ENCODE peak calls at places on chromosomes 7 and 10, in seven cellular contexts. T is H1, K is stomach, J is transverse colon, X is suprapubic skin, Y is SK-N-SH, V is HepG2. W is an unnamed sample.

GRCh38 chr7:26681819-26682418 is 182.5 kb downstream of the SKAP2 start:
- DNase-seq in T (no peak), V (no peak), X (no peak), Y (peak), K (no peak), J (no peak), W (no peak)

GRCh38 chr10:21166557-21167287 is 269.6 kb upstream of the NEBL start:
- DNase-seq in Y (no peak), T (no peak), J (peak), V (no peak), K (peak), X (no peak), W (no peak)

GRCh38 chr10:806451-807162 is 117.1 kb upstream of the DIP2C start:
- DNase-seq in X (no peak), T (no peak), Y (no peak), K (no peak), V (no peak), J (no peak), W (no peak)

GRCh38 chr10:49833162-49833561 is 71.0 kb upstream of the OGDHL start:
- DNase-seq in Y (no peak), V (no peak), X (no peak), J (no peak), K (no peak), T (no peak), W (no peak)

GRCh38 chr7:23474098-23474828 is 4.0 kb upstream of the IGF2BP3 start:
- DNase-seq in J (peak), X (no peak), Y (peak), V (peak), K (peak), T (peak), W (peak)

GRCh38 chr7:41624818-41625217 is 78.1 kb downstream of the INHBA start:
- DNase-seq in J (no peak), T (no peak), V (no peak), X (no peak), Y (no peak), K (no peak), W (no peak)

GRCh38 chr7:141359740-141360413 is 191.3 kb upstream of the AGK start:
- DNase-seq in T (no peak), J (no peak), Y (no peak), X (no peak), K (no peak), V (no peak), W (no peak)

GRCh38 chr10:100988166-100988565 is 823 bp downstream of the TWNK start:
- DNase-seq in X (no peak), J (no peak), V (no peak), Y (no peak), K (no peak), T (no peak), W (no peak)

GRCh38 chr7:12951397-12951801 is 264.0 kb downstream of the ARL4A start:
- DNase-seq in T (no peak), X (no peak), J (no peak), K (no peak), Y (no peak), V (no peak), W (no peak)

GRCh38 chr7:115417662-115418061 is 495.8 kb downstream of the MDFIC start:
- DNase-seq in V (no peak), T (no peak), Y (no peak), K (no peak), J (no peak), X (no peak), W (no peak)

GRCh38 chr10:5809541-5810154 is 3.6 kb downstream of the GDI2 start:
- DNase-seq in J (no peak), V (peak), Y (no peak), X (no peak), T (no peak), K (no peak), W (no peak)

GRCh38 chr7:35694784-35695627 is at the start of gene HERPUD2:
- DNase-seq in X (peak), T (peak), J (peak), K (peak), Y (peak), V (peak), W (peak)

GRCh38 chr7:110204527-110204926 is 886.4 kb upstream of the LRRN3 start:
- DNase-seq in T (peak), J (no peak), V (no peak), X (no peak), K (no peak), Y (no peak), W (no peak)

GRCh38 chr10:92574545-92575377 is 868 bp upstream of the IDE start:
- DNase-seq in T (no peak), X (no peak), K (no peak), J (no peak), V (no peak), Y (peak), W (no peak)

GRCh38 chr7:128924706-128925588 is 12.8 kb upstream of the IRF5 start:
- DNase-seq in J (no peak), V (no peak), K (no peak), Y (no peak), X (no peak), T (no peak), W (no peak)

GRCh38 chr10:52668024-52668423 is 104.6 kb downstream of the MBL2 start:
- DNase-seq in J (no peak), K (no peak), T (no peak), X (no peak), Y (no peak), V (no peak), W (no peak)

GRCh38 chr7:114923403-114923713 is 1.5 kb downstream of the MDFIC start:
- DNase-seq in J (no peak), T (no peak), V (no peak), Y (no peak), K (no peak), X (no peak), W (no peak)

GRCh38 chr7:129865093-129865931 is 87.4 kb downstream of the UBE2H start:
- DNase-seq in T (no peak), V (no peak), K (no peak), Y (no peak), J (no peak), X (no peak), W (no peak)

GRCh38 chr10:47314416-47314970 is 7.8 kb upstream of the GDF2 start:
- DNase-seq in X (no peak), Y (no peak), K (no peak), J (no peak), T (no peak), V (no peak), W (peak)

GRCh38 chr7:130505753-130506152 is 13.9 kb downstream of the MEST start:
- DNase-seq in K (no peak), T (no peak), Y (no peak), J (no peak), X (no peak), V (no peak), W (no peak)

GRCh38 chr7:139753079-139753692 is 24.6 kb downstream of the HIPK2 start:
- DNase-seq in X (no peak), T (no peak), J (peak), V (no peak), K (no peak), Y (no peak), W (no peak)

GRCh38 chr10:94546616-94547175 is 1.1 kb downstream of the HELLS start:
- DNase-seq in K (no peak), J (no peak), X (no peak), Y (peak), T (no peak), V (no peak), W (no peak)

GRCh38 chr10:29001801-29002200 is 287.1 kb upstream of the LYZL1 start:
- DNase-seq in Y (no peak), V (no peak), K (no peak), X (no peak), T (no peak), J (no peak), W (no peak)

GRCh38 chr10:18450298-18450697 is 201.1 kb downstream of the NSUN6 start:
- DNase-seq in T (no peak), X (no peak), K (no peak), J (no peak), V (no peak), Y (no peak), W (no peak)

GRCh38 chr7:65731562-65732035 is 141.3 kb upstream of the VKORC1L1 start:
- DNase-seq in V (no peak), J (peak), T (peak), X (no peak), Y (no peak), K (peak), W (peak)

GRCh38 chr7:17968791-17969715 is 28.8 kb upstream of the SNX13 start:
- DNase-seq in Y (no peak), T (no peak), J (no peak), V (no peak), X (no peak), K (no peak), W (no peak)

GRCh38 chr10:121113385-121113696 is 262.2 kb downstream of the WDR11 start:
- DNase-seq in X (no peak), J (no peak), K (no peak), Y (no peak), T (no peak), V (no peak), W (no peak)

GRCh38 chr10:89163265-89163995 is 43.7 kb downstream of the CH25H start:
- DNase-seq in X (peak), V (no peak), T (no peak), K (peak), Y (no peak), J (peak), W (peak)

GRCh38 chr10:34612446-34612845 is 202.7 kb downstream of the PARD3 start:
- DNase-seq in T (no peak), J (no peak), Y (no peak), X (no peak), V (no peak), K (no peak), W (no peak)

GRCh38 chr7:1676550-1677071 is 6.5 kb downstream of the ELFN1 start:
- DNase-seq in T (no peak), Y (no peak), J (no peak), X (peak), V (no peak), K (peak), W (peak)

GRCh38 chr7:14432936-14433335 is 443.5 kb upstream of the ETV1 start:
- DNase-seq in T (no peak), Y (no peak), J (no peak), K (no peak), X (no peak), V (no peak), W (no peak)

GRCh38 chr7:74542558-74543117 is 88.9 kb downstream of the GTF2IRD1 start:
- DNase-seq in J (no peak), X (no peak), Y (peak), V (no peak), K (peak), T (no peak), W (no peak)

GRCh38 chr10:86848747-86849146 is 92.3 kb downstream of the BMPR1A start:
- DNase-seq in T (no peak), V (no peak), X (no peak), Y (no peak), J (no peak), K (no peak), W (no peak)

GRCh38 chr10:118108194-118109026 is 61.7 kb upstream of the RAB11FIP2 start:
- DNase-seq in V (no peak), X (no peak), Y (peak), K (no peak), J (no peak), T (no peak), W (no peak)

DNA sequence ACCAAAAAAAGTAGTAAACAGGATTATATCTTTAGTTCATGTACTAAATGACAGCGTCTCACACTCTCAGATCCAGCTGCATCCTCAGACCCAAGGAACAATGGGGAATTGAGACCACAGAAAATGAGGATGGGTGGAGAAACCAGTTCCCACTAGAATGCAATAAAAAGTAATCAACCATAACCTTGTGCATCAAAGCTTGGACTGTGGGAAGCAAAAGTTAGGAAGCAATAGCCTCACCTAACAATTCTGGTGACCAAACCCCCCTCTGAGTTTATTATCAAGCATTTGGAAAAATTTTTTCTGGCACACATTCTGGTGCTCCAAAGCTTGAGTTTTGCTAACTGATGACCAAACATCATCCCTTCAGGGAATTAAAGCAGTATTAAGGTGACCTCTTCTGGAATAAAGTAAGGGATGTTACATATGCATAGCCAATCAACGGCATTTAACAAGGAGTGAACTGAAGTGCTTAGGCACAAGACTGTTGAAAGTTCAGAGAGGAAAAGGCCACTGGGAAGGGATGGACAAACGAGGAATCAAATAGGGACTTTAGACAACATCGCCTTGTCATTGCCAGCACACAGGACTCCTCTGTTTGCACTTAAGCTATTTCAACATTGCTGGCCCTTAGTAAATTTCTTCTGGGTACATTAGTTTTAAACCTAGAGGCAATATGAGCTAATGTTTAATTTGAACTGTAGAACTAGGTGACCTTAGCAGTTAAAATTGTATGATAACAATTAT is 1.2 kb upstream of the MAT1A start:
- DNase-seq in J (no peak), K (no peak), T (no peak), X (no peak), V (peak), Y (no peak), W (no peak)
- H3K4me3 ChIP-seq in J (no peak), K (no peak), T (no peak), X (no peak), V (peak), Y (no peak), W (no peak)

DNA sequence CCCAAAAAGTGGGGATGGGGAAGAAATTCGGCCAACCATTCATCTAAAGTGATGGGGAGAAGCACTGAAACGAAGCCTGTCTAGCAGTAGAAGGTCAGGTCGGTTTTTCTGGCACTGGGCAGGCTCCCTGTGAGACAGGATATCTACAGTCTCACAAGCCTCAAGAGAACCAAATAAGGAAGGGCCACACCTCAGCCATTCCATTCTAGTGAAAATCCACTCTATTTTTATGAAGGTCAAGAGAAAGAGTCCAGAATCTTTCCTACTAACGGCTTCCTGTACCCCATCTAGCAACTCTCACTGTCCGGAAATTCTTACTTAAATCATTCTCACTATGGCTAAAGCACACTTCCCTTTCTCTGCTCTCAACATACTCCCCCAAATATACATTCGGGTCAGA is 267.1 kb downstream of the PRPF18 start:
- DNase-seq in J (no peak), V (no peak), K (no peak), T (no peak), X (no peak), Y (no peak), W (no peak)
- TF ChIP-seq POLR2AphosphoS5 in J (no peak), V (no peak), K (no peak), T (no peak), X (no peak), Y (no peak), W (no peak)

DNA sequence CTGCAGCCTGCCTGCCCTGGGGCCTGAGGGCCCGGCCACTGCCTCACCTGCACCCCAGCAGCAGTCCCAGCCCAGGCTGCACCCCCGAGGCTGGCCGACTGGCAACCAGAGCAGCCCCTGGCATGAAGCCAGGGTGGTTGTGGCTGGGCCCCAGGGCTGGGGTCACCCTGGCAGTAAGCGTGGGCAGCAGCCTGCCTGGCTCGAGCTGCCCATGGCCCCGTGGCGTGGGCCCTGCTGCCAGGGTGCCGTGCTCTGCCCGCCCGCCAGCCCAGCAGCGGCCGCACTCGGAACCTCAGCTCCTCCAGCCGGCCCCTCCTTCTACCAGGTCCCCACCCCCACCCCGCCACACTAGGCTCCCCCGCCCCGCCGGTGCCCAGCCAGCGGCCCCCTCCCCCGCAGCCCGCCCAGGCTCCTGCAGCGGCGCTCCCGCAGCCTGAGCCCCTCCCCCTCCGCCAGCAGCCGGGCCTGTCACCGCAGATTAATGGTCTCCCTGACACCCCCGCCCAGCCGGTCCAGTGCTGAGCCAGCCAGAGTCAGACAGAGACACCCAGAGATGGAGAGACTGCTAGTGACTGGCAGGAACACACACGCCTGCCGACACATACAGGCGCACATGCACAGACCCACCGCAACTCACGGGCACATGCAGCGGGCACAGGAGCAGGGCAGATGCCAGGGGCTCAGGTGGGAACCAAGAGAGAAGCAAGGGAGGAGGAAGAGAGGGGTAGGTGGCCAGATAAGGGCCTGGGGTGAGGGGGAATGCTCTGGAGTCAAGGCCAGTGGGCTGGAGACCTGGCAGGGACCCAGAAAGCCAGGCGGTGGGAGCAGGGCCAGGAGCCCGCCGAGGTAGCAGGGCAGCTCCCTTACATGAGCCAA is 22.4 kb downstream of the KCNH2 start:
- DNase-seq in J (peak), V (no peak), T (peak), X (no peak), Y (peak), K (no peak), W (peak)
- TF ChIP-seq EP300 in J (no peak), V (no peak), T (no peak), X (no peak), Y (no peak), K (no peak), W (no peak)

GRCh38 chr10:48465860-48466521 is 138.9 kb downstream of the ARHGAP22 start:
- DNase-seq in X (peak), J (no peak), V (no peak), Y (peak), T (peak), K (peak), W (no peak)
- H3K4me3 ChIP-seq in X (peak), J (no peak), V (no peak), Y (no peak), T (peak), K (no peak), W (no peak)

GRCh38 chr10:124741922-124742417 is 2.2 kb downstream of the FAM53B start:
- DNase-seq in Y (no peak), X (no peak), J (peak), K (no peak), T (no peak), V (no peak), W (peak)

GRCh38 chr10:124739996-124740373 is 4.2 kb downstream of the FAM53B start:
- DNase-seq in T (no peak), V (no peak), X (no peak), J (no peak), K (no peak), Y (no peak), W (no peak)

GRCh38 chr10:124741281-124741921 is 2.8 kb downstream of the FAM53B start:
- DNase-seq in T (peak), Y (peak), V (peak), X (no peak), J (peak), K (peak), W (peak)

GRCh38 chr10:124739119-124739921 is 4.9 kb downstream of the FAM53B start:
- DNase-seq in K (no peak), Y (no peak), X (no peak), V (no peak), T (peak), J (no peak), W (peak)

GRCh38 chr10:124740374-124741280 is 3.6 kb downstream of the FAM53B start:
- DNase-seq in Y (no peak), T (no peak), J (peak), X (no peak), K (no peak), V (peak), W (peak)
- TF ChIP-seq POLR2AphosphoS5 in Y (no peak), T (no peak), J (no peak), X (no peak), K (no peak), V (no peak), W (no peak)

GRCh38 chr7:99112097-99112496 is 31.8 kb downstream of the SMURF1 start:
- DNase-seq in X (no peak), Y (no peak), T (no peak), V (no peak), K (no peak), J (no peak), W (no peak)
- TF ChIP-seq EP300 in X (no peak), Y (no peak), T (no peak), V (no peak), K (no peak), J (no peak), W (no peak)

DNA sequence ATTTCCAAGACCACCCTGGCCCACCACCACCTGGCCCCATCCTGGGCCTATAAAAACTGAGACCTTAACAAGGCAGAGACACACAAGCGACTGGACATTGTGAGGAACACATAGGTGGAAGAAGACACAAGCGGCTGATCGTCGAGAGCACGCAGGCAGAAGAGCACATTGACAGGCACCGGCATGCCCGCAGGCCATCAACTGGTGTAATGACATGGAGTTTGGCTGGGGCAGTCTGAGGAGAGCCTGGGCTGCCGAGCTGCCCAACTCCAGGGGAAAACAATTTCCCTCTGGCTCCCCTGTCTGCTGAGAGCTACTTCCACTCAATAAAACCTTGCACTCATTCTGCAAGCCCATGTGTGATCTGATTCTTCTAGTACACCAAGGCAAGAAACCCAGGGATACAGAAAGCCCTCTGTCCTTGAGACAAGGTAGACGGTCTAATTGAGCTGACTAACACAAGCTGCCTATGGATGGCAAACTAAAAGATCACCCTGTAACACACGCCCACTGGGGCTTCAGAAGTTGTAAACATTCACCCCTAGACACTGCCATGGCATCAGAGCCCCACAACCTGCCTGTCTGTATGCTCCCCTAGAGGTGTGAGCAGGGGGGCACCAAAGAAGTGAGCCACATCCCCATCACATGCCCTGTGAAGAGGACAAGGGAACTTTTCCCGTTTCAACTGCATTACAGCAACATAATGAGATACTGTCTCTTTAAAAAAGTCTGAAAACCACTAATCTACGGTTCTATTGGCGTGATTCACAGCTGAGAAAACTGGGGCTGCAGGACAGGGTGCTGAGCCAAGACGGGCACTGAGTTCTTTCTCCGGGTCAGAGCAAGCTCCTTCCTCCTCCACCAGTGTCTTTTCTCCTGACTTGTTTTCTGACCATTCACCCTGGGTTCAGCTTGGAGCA is 18.5 kb upstream of the TNS3 start:
- DNase-seq in V (no peak), K (peak), Y (no peak), X (no peak), T (no peak), J (no peak), W (no peak)
- H3K4me3 ChIP-seq in V (no peak), K (no peak), Y (no peak), X (no peak), T (no peak), J (no peak), W (no peak)

GRCh38 chr10:124417846-124418725 is 637 bp downstream of the OAT start:
- DNase-seq in J (peak), X (peak), T (peak), V (peak), Y (peak), K (peak), W (peak)
- TF ChIP-seq POLR2AphosphoS5 in J (no peak), X (no peak), T (no peak), V (no peak), Y (no peak), K (no peak), W (peak)